ENCODE peak calls at places on chromosomes 12 and 14, in seven cellular contexts. N, K, G, Y, O, P and M are unnamed samples.

GRCh38 chr14:75589896-75590295 is 11.5 kb downstream of the FLVCR2 start:
- DNase-seq in N (no peak), Y (no peak), K (no peak), O (no peak), P (no peak), G (no peak), M (no peak)

GRCh38 chr12:65156366-65156831 is 13.0 kb upstream of the LEMD3 start:
- DNase-seq in N (no peak), Y (peak; percentile 77), K (no peak), G (no peak), O (no peak), P (no peak), M (no peak)

GRCh38 chr14:54564071-54564798 is 2.7 kb upstream of the SAMD4A start:
- DNase-seq in K (peak; percentile 15), G (peak; percentile 33), O (peak; percentile 36), P (no peak), N (no peak), Y (no peak), M (peak; percentile 24)

GRCh38 chr12:71237128-71237527 is 79.3 kb upstream of the TSPAN8 start:
- DNase-seq in N (no peak), Y (no peak), O (no peak), K (no peak), P (no peak), G (no peak), M (no peak)

GRCh38 chr12:121538699-121539061 is 42.1 kb downstream of the KDM2B start:
- DNase-seq in O (peak; percentile 75), Y (no peak), K (peak; percentile 46), N (peak; percentile 75), P (no peak), G (no peak), M (peak; percentile 37)

GRCh38 chr14:82488473-82488872 is 954.8 kb upstream of the SEL1L start:
- DNase-seq in K (no peak), N (no peak), P (no peak), Y (no peak), G (no peak), O (no peak), M (no peak)

GRCh38 chr14:31057701-31058364 is 31.7 kb upstream of the STRN3 start:
- DNase-seq in P (no peak), K (no peak), N (no peak), Y (no peak), O (no peak), G (no peak), M (no peak)

GRCh38 chr14:99261916-99262787 is 9.8 kb downstream of the BCL11B start:
- DNase-seq in P (no peak), Y (no peak), N (no peak), O (no peak), G (no peak), K (no peak), M (no peak)

GRCh38 chr14:73457050-73457934 is 1.1 kb downstream of the NUMB start:
- DNase-seq in N (no peak), G (peak; percentile 41), P (no peak), K (peak; percentile 4), Y (no peak), O (no peak), M (no peak)

GRCh38 chr14:75539562-75540478 is 17.6 kb downstream of the BATF start:
- DNase-seq in N (no peak), Y (no peak), O (no peak), K (peak; percentile 60), G (no peak), P (no peak), M (no peak)

GRCh38 chr12:38588618-38589309 is 272.2 kb downstream of the ALG10B start:
- DNase-seq in O (no peak), Y (no peak), K (no peak), P (no peak), G (no peak), N (no peak), M (no peak)

GRCh38 chr14:22847661-22848341 is 11.4 kb downstream of the MMP14 start:
- DNase-seq in N (no peak), G (peak; percentile 57), K (no peak), P (no peak), O (no peak), Y (no peak), M (no peak)

GRCh38 chr12:50224026-50224692 is 57.0 kb upstream of the CERS5 start:
- DNase-seq in K (no peak), Y (no peak), P (no peak), O (peak; percentile 79), G (no peak), N (peak; percentile 92), M (no peak)

GRCh38 chr12:9636150-9636549 is 28.4 kb upstream of the KLRB1 start:
- DNase-seq in Y (no peak), P (no peak), N (no peak), O (no peak), K (no peak), G (no peak), M (no peak)

GRCh38 chr12:57276935-57277563 is 26.1 kb upstream of the STAC3 start:
- DNase-seq in Y (no peak), G (no peak), P (no peak), O (peak; percentile 21), N (peak; percentile 18), K (peak; percentile 41), M (peak; percentile 30)

GRCh38 chr12:46948936-46949555 is 123.2 kb upstream of the SLC38A4 start:
- DNase-seq in O (no peak), K (no peak), P (no peak), N (no peak), Y (no peak), G (no peak), M (no peak)

DNA sequence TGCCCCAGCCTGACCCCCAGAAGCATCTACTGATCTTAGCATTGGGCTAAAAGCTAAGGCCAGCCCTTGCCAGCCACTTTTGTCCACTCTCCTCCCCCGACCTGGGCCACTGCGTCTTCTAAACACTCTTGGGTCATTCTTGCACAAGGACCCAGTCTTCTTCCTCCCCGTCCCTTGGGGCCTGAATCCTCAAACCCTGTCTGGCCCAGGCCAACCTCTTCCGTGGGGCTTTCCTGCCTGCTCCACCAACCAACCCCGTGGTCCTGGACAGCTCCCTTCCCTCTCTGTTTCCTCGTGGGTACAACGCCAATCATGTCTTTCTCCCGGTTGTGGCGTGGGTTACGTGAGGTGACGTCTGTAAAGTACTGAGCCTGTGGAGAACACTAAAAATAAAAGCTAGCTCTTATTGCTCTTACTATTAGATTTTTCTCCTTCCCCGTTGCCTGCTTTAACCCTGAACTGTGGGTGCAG is 21.5 kb downstream of the FAM222A start:
- DNase-seq in Y (no peak), P (no peak), N (no peak), O (no peak), G (peak; percentile 13), K (no peak), M (no peak)
- TF ChIP-seq JUND in Y (no peak), P (no peak), N (no peak), O (no peak), G (no peak), K (no peak), M (no peak)

GRCh38 chr14:61517861-61518802 is 177.2 kb upstream of the HIF1A start:
- DNase-seq in Y (peak; percentile 48), G (no peak), O (peak; percentile 68), P (no peak), K (no peak), N (no peak), M (no peak)
- TF ChIP-seq JUND in Y (no peak), G (no peak), O (no peak), P (no peak), K (no peak), N (no peak), M (no peak)

GRCh38 chr14:95679995-95680735 is 6.1 kb upstream of the TCL1B start:
- DNase-seq in Y (no peak), G (no peak), O (peak; percentile 21), P (no peak), K (no peak), N (peak; percentile 13), M (peak; percentile 80)
- TF ChIP-seq JUND in Y (no peak), G (no peak), O (no peak), P (no peak), K (no peak), N (no peak), M (no peak)

GRCh38 chr12:114528766-114529165 is 122.8 kb upstream of the TBX5 start:
- DNase-seq in P (no peak), K (no peak), O (no peak), Y (no peak), G (no peak), N (no peak), M (peak; percentile 89)
- TF ChIP-seq JUND in P (no peak), K (no peak), O (no peak), Y (no peak), G (no peak), N (no peak), M (no peak)

GRCh38 chr12:92506460-92506859 is 196.3 kb upstream of the PLEKHG7 start:
- DNase-seq in O (no peak), N (no peak), Y (no peak), K (no peak), P (no peak), G (no peak), M (no peak)
- TF ChIP-seq JUND in O (no peak), N (no peak), Y (no peak), K (no peak), P (no peak), G (no peak), M (no peak)

DNA sequence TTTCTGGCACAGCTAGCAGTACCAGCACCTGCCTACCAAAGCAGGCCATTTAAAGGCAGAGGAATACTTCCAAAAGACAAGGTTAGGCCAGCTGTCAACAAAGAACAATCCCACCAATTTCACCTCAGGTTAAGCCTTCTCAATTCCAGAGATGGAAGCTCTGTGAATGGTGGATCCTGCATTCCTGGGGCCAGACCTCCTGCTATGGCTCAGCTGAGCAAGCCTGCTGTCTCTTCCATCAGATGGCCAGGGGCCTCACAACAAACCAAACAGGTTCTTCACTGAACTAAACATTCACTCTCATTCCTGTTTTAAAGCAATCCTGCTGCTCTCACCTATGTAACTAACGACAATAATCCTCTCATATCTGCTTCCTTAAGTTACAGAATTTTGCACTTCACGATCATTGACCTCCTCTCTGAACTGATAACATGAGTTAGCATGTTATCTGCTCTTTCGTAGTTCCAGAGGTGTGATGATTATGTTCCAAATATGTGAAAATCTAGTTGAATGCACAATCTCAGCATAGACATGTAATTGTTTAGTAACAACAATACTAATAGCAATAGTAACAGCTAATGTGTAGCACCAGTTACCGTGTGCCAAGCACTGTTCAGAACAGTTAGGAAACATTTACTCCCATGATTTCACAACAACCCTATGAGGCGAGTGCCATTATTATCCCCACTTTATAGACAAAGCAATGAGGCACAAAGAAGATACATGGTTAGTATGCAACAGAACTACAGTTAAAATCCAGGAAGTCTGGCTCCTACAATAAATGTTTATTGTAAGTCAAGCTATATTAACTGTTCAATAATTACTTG is 73.2 kb downstream of the SLC2A13 start:
- DNase-seq in G (no peak), N (no peak), K (no peak), Y (no peak), O (no peak), P (no peak), M (peak; percentile 89)
- TF ChIP-seq JUND in G (no peak), N (no peak), K (no peak), Y (no peak), O (no peak), P (no peak), M (peak; percentile 28)

DNA sequence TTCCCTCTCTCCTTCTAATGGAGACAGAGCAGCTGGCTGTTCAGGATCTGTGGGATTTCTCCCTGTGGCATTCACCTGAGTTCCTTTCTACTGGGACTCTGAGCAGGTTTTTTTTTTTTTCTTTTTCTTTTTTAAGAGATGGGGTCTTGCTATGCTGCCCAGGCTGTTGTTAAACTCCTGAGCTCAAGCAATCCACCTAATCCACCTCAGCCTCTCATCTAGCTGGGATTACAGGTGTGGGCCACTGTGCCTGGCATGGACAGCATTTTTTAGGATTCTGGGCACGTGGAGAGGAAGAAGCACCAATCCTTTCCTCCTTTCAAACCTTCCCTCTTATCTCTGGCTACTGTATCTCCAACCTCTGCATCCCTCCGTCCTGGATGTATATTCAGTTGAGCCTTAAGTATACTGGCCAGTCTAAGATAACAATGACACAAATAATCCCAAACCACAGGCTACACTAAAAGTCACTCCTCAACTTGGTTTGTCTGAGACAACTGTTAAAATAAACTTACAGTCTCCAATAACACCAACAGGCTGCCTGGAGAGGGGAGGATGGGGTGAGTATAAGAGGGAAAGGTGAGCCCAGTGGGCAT is 16.4 kb upstream of the CELA1 start:
- DNase-seq in N (no peak), O (no peak), P (no peak), Y (no peak), K (no peak), G (no peak), M (no peak)
- TF ChIP-seq JUND in N (no peak), O (no peak), P (no peak), Y (no peak), K (no peak), G (no peak), M (no peak)